ENCODE peak calls at places on chromosomes 12 and 14, in six cellular contexts. Q is IMR-90, V is H9, E is trophoblast cell, R is neuronal stem cell, K is H1. G is an unnamed sample.

GRCh38 chr12:121990692-121991603 is 30.7 kb upstream of the BCL7A start:
- DNase-seq in Q (peak), V (no peak), E (no peak), R (no peak), K (no peak), G (no peak)

GRCh38 chr12:52006726-52007157 is at the start of gene TAMALIN:
- DNase-seq in Q (peak), V (peak), E (no peak), R (peak), K (no peak), G (peak)

GRCh38 chr12:10392394-10392930 is 2.6 kb upstream of the KLRK1 start:
- DNase-seq in Q (peak), V (no peak), E (no peak), R (no peak), K (no peak), G (peak)

GRCh38 chr12:38153737-38154061 is 162.9 kb upstream of the ALG10B start:
- DNase-seq in Q (no peak), V (no peak), E (no peak), R (no peak), K (no peak), G (no peak)

GRCh38 chr12:5022030-5022429 is 21.6 kb upstream of the KCNA5 start:
- DNase-seq in Q (peak), V (no peak), E (no peak), R (no peak), K (no peak), G (no peak)

GRCh38 chr14:73753887-73754880 is 40.0 kb upstream of the PNMA1 start:
- DNase-seq in Q (no peak), V (peak), E (no peak), R (no peak), K (no peak), G (peak)

GRCh38 chr12:126425264-126425663 is 1360.0 kb downstream of the AACS start:
- DNase-seq in Q (no peak), V (no peak), E (no peak), R (no peak), K (no peak), G (no peak)

GRCh38 chr12:103647267-103647666 is 60.2 kb downstream of the STAB2 start:
- DNase-seq in Q (peak), V (no peak), E (no peak), R (no peak), K (no peak), G (peak)

GRCh38 chr14:66503532-66503931 is 4.4 kb upstream of the GPHN start:
- DNase-seq in Q (peak), V (no peak), E (no peak), R (no peak), K (no peak), G (no peak)

GRCh38 chr12:82756303-82756702 is 69.6 kb downstream of the TMTC2 start:
- DNase-seq in Q (no peak), V (peak), E (no peak), R (no peak), K (no peak), G (no peak)

GRCh38 chr14:63545431-63545830 is 2.3 kb upstream of the PPP2R5E start:
- DNase-seq in Q (no peak), V (no peak), E (no peak), R (no peak), K (no peak), G (no peak)
- H2BK120ac ChIP-seq in Q (no peak), V (no peak), E (no peak), R (no peak), K (no peak), G (no peak)

GRCh38 chr12:106296179-106296877 is 6.2 kb upstream of the TCP11L2 start:
- DNase-seq in Q (peak), V (no peak), E (no peak), R (no peak), K (no peak), G (peak)

GRCh38 chr12:106300761-106301160 is 1.8 kb upstream of the TCP11L2 start:
- DNase-seq in Q (no peak), V (no peak), E (peak), R (no peak), K (no peak), G (peak)

GRCh38 chr12:106297681-106298080 is 4.9 kb upstream of the TCP11L2 start:
- DNase-seq in Q (no peak), V (peak), E (no peak), R (no peak), K (no peak), G (no peak)

GRCh38 chr12:106299193-106299794 is 3.2 kb upstream of the TCP11L2 start:
- DNase-seq in Q (peak), V (no peak), E (no peak), R (no peak), K (no peak), G (peak)

GRCh38 chr12:106297075-106297474 is 5.5 kb upstream of the TCP11L2 start:
- DNase-seq in Q (no peak), V (no peak), E (no peak), R (no peak), K (no peak), G (no peak)
- H3K14ac ChIP-seq in Q (no peak), V (no peak), E (no peak), R (no peak), K (no peak), G (no peak)

DNA sequence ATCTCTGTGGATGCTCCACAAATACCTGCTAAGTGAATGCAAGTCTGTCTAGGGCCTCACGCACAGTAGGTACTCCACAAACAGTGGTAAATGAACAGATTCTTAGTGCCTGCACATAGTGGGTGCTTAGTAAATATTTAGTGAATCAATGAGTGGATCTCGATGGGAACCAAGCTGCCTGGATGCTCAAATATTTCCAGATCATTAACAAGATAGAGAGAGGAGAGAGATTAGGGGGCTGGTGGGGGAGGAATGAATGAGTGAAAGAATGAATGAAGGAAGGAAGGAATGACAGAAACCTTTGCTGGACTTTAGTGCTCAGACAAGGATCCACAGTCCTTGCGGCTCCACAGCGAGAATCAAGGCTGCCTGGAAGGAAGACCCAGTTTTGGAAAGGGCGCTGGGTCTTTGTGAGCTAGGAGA is 118.2 kb downstream of the SCARB1 start:
- DNase-seq in Q (no peak), V (no peak), E (no peak), R (no peak), K (no peak), G (no peak)
- H2BK120ac ChIP-seq in Q (peak), V (no peak), E (peak), R (no peak), K (peak), G (peak)

GRCh38 chr14:65334765-65335411 is 77.6 kb upstream of the FUT8 start:
- DNase-seq in Q (no peak), V (peak), E (peak), R (no peak), K (peak), G (no peak)

GRCh38 chr14:65332141-65332871 is 80.2 kb upstream of the FUT8 start:
- DNase-seq in Q (no peak), V (no peak), E (no peak), R (no peak), K (no peak), G (no peak)

GRCh38 chr14:65336191-65336591 is 76.3 kb upstream of the FUT8 start:
- DNase-seq in Q (peak), V (no peak), E (peak), R (no peak), K (no peak), G (peak)

GRCh38 chr14:65335548-65335947 is 77.0 kb upstream of the FUT8 start:
- DNase-seq in Q (no peak), V (no peak), E (no peak), R (no peak), K (no peak), G (peak)

GRCh38 chr14:65333926-65334687 is 78.4 kb upstream of the FUT8 start:
- DNase-seq in Q (peak), V (peak), E (peak), R (no peak), K (no peak), G (peak)
- H3K14ac ChIP-seq in Q (peak), V (peak), E (peak), R (no peak), K (no peak), G (no peak)

GRCh38 chr12:57885207-57885606 is 38.7 kb upstream of the CTDSP2 start:
- DNase-seq in Q (no peak), V (no peak), E (no peak), R (no peak), K (no peak), G (no peak)
- H2BK120ac ChIP-seq in Q (no peak), V (no peak), E (no peak), R (no peak), K (no peak), G (no peak)

DNA sequence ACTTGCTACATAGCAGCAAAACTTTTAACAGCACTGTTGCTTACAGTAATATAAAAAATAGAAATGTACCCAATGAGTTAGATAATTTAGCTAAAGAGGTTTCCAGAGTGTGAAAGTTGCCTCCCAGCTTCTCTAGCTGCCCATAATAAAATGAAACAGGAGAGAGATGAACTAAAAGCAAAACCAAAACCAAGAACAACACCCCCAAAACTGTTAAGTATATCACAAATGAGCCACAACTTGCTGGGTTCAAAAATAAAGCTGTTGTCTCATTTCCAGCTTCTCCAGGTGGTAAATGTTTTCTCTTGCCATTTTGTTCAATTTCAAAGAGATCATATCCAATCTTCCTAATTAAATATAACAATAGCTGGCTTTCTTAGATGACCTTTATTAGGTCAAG is 614.0 kb downstream of the ETNK1 start:
- DNase-seq in Q (no peak), V (no peak), E (no peak), R (no peak), K (no peak), G (no peak)
- H3K14ac ChIP-seq in Q (no peak), V (no peak), E (no peak), R (no peak), K (no peak), G (no peak)

DNA sequence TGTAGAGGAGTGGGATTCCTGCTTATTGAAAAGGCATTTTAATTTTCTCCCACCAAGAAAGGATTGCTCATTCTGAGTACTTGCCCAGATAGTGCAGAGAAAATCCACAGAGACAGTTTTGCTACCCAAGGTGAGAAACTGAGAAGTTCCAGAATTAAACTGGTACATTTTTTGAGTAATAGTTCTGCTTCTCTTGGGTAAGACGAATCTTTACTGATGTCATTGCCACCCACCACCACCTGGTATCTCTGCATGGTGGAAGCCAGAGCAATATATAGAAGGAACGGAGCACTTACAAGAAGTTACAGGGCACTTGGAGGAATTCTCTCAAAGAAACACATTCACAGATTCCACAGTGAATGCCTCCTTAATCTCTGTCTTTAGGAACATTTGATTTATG is 20.7 kb upstream of the FRMD6 start:
- DNase-seq in Q (no peak), V (no peak), E (no peak), R (no peak), K (no peak), G (no peak)
- H2BK120ac ChIP-seq in Q (no peak), V (no peak), E (no peak), R (no peak), K (no peak), G (no peak)